ENCODE peak calls at places on chromosomes 2 and 18, in nine cellular contexts. V is GM12878, F is GM23248, O is mammary epithelial cell, S is IMR-90, B is H1, Z is astrocyte, D is SK-N-SH, U is fibroblast of lung. P is an unnamed sample. For H3K36me3, the result is how much of the 10 kb centered on the place peaks cover.

GRCh38 chr2:208570851-208571763 is 164.5 kb downstream of the PTH2R start:
- DNase-seq in V (no peak), F (peak), B (no peak), D (no peak), U (no peak), S (no peak), Z (no peak), O (no peak), P (no peak)

GRCh38 chr2:144553379-144553778 is 33.5 kb upstream of the ZEB2 start:
- DNase-seq in B (no peak), O (peak), F (peak), U (peak), D (no peak), S (peak), V (no peak), Z (peak), P (peak)

GRCh38 chr2:194907569-194907968 is 749.5 kb upstream of the SLC39A10 start:
- DNase-seq in V (no peak), D (no peak), U (no peak), O (no peak), S (no peak), Z (no peak), F (no peak), B (no peak), P (no peak)

GRCh38 chr2:146978891-146979555 is 865.8 kb upstream of the ACVR2A start:
- DNase-seq in S (no peak), O (peak), U (peak), Z (peak), V (no peak), B (no peak), D (no peak), F (peak), P (no peak)

GRCh38 chr18:7737483-7737882 is 170.4 kb downstream of the PTPRM start:
- DNase-seq in O (no peak), V (no peak), B (no peak), F (no peak), U (peak), Z (no peak), D (no peak), S (no peak), P (no peak)

GRCh38 chr2:141475801-141476200 is 655.0 kb downstream of the LRP1B start:
- DNase-seq in V (no peak), D (no peak), F (no peak), O (no peak), B (no peak), Z (no peak), U (no peak), S (no peak), P (no peak)

GRCh38 chr2:139529045-139529444 is 748.9 kb upstream of the NXPH2 start:
- DNase-seq in D (peak), F (no peak), B (no peak), V (no peak), Z (peak), U (peak), S (no peak), O (no peak), P (no peak)

GRCh38 chr2:143205106-143205764 is 76.0 kb downstream of the ARHGAP15 start:
- DNase-seq in U (peak), B (no peak), S (peak), Z (peak), F (peak), O (peak), D (no peak), V (no peak), P (peak)

GRCh38 chr2:74675090-74675489 is 21.0 kb downstream of the SEMA4F start:
- DNase-seq in U (no peak), V (no peak), O (no peak), B (no peak), F (no peak), S (no peak), Z (no peak), D (peak), P (no peak)

GRCh38 chr18:26656944-26657536 is 108.7 kb upstream of the KCTD1 start:
- DNase-seq in O (peak), U (peak), B (no peak), D (peak), S (peak), V (no peak), F (peak), Z (peak), P (peak)

GRCh38 chr18:54255141-54255540 is 14.2 kb upstream of the POLI start:
- DNase-seq in D (no peak), V (no peak), O (no peak), S (no peak), B (no peak), F (no peak), Z (no peak), U (no peak), P (no peak)

GRCh38 chr2:45168731-45169338 is 159.6 kb upstream of the SIX2 start:
- DNase-seq in V (no peak), S (no peak), D (peak), O (no peak), U (no peak), B (no peak), F (peak), Z (no peak), P (peak)

GRCh38 chr2:126907671-126908070 is 9.0 kb downstream of the TEX51 start:
- DNase-seq in B (no peak), V (no peak), O (no peak), U (no peak), Z (no peak), F (no peak), D (peak), S (no peak), P (no peak)

GRCh38 chr18:25066536-25066935 is 285.4 kb downstream of the ZNF521 start:
- DNase-seq in B (no peak), U (peak), V (no peak), Z (peak), S (peak), O (no peak), D (no peak), F (no peak), P (no peak)

GRCh38 chr2:38427936-38428335 is 50.9 kb upstream of the ATL2 start:
- DNase-seq in B (no peak), V (no peak), D (no peak), U (no peak), Z (no peak), F (no peak), O (no peak), S (no peak), P (no peak)

GRCh38 chr2:74093840-74094239 is 53.9 kb downstream of the BOLA3 start:
- DNase-seq in O (no peak), V (no peak), S (no peak), U (no peak), B (no peak), F (no peak), D (no peak), Z (no peak), P (no peak)

GRCh38 chr18:23113576-23113975 is 21.7 kb upstream of the CABLES1 start:
- DNase-seq in V (no peak), U (no peak), D (no peak), O (no peak), Z (no peak), B (no peak), S (no peak), F (no peak), P (no peak)

GRCh38 chr2:225995788-225996476 is 596.4 kb downstream of the NYAP2 start:
- DNase-seq in D (no peak), B (no peak), S (peak), V (no peak), F (peak), O (peak), U (peak), Z (peak), P (no peak)

GRCh38 chr2:85111819-85112281 is 21.3 kb upstream of the TCF7L1 start:
- DNase-seq in Z (peak), O (peak), F (peak), S (peak), V (no peak), D (no peak), B (no peak), U (peak), P (peak)

GRCh38 chr2:222861411-222862067 is 703 bp downstream of the ACSL3 start:
- DNase-seq in U (peak), D (peak), B (no peak), O (peak), S (no peak), Z (no peak), V (no peak), F (peak), P (no peak)

GRCh38 chr2:84201158-84201557 is 257.9 kb downstream of the SUCLG1 start:
- DNase-seq in U (no peak), F (no peak), B (no peak), O (no peak), Z (no peak), D (no peak), V (no peak), S (no peak), P (no peak)

GRCh38 chr18:10726198-10727068 is 200.6 kb downstream of the NAPG start:
- DNase-seq in D (no peak), S (no peak), F (no peak), Z (no peak), U (no peak), B (no peak), O (peak), V (no peak), P (no peak)

GRCh38 chr2:193518061-193518817 is 1323.5 kb upstream of the TMEFF2 start:
- DNase-seq in F (peak), S (peak), O (peak), V (no peak), U (peak), Z (peak), D (no peak), B (no peak), P (peak)

GRCh38 chr2:101330253-101330921 is 21.9 kb upstream of the RNF149 start:
- DNase-seq in D (no peak), S (no peak), Z (peak), F (no peak), O (peak), B (no peak), V (no peak), U (peak), P (no peak)

GRCh38 chr2:71897145-71897495 is 250.5 kb downstream of the CYP26B1 start:
- DNase-seq in U (no peak), F (no peak), D (no peak), V (no peak), Z (no peak), B (no peak), O (no peak), S (no peak), P (no peak)

GRCh38 chr2:50492452-50492851 is 539.5 kb downstream of the NRXN1 start:
- DNase-seq in B (peak), V (peak), F (peak), O (peak), U (peak), Z (peak), S (peak), D (peak), P (peak)

GRCh38 chr2:111704246-111704645 is 179.7 kb downstream of the ANAPC1 start:
- DNase-seq in U (peak), D (no peak), F (peak), S (peak), V (no peak), B (no peak), O (peak), Z (peak), P (peak)
- H3K9ac ChIP-seq in U (no peak), D (no peak), F (no peak), S (no peak), V (no peak), B (no peak), O (no peak), Z (no peak), P (peak)

DNA sequence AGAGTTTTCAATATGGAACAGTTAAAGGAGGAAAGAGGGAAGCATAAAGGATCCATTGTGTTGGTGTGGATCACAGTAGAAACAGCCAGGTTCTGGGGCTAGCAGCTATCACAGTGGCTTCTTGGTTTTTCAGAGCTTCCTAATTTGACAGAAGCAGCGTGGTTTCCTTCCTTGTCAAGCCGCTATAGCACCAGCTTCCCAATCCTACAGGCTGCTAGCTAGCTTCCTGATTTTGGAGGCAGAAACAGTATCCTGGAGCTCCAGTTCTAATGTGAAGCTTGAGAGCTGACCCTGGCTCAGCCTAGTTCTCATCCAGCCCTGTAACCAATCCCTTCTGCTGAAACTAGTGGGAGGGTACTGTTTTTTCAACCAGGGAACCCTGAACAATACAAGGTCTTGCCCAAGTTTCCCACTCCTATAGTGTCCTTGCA is 33.9 kb downstream of the CCDC93 start:
- DNase-seq in Z (no peak), U (no peak), S (no peak), D (no peak), O (no peak), B (no peak), V (no peak), F (peak), P (no peak)
- H3K36me3 ChIP-seq in Z (under half), U (under half), S (under half), D (under half), O (under half), B (under half), V (under half), F (under half), P (under half)

GRCh38 chr2:34822616-34823015 is 1223.5 kb upstream of the FAM98A start:
- DNase-seq in B (no peak), U (no peak), V (no peak), D (no peak), F (no peak), O (no peak), Z (no peak), S (no peak), P (no peak)
- H3K4me2 ChIP-seq in B (no peak), U (no peak), V (no peak), D (no peak), F (no peak), O (no peak), Z (no peak), S (no peak), P (no peak)

GRCh38 chr2:64608867-64609228 is 44.9 kb downstream of the SERTAD2 start:
- DNase-seq in O (no peak), F (no peak), V (no peak), D (no peak), S (no peak), B (no peak), U (no peak), Z (no peak), P (no peak)

GRCh38 chr2:64607381-64607780 is 46.3 kb downstream of the SERTAD2 start:
- DNase-seq in D (no peak), B (no peak), V (no peak), U (no peak), O (no peak), Z (no peak), S (no peak), F (no peak), P (no peak)

GRCh38 chr2:64610456-64610855 is 43.3 kb downstream of the SERTAD2 start:
- DNase-seq in B (no peak), U (no peak), O (no peak), V (no peak), F (no peak), Z (no peak), D (no peak), S (no peak), P (no peak)

GRCh38 chr2:64606495-64607363 is 47.0 kb downstream of the SERTAD2 start:
- DNase-seq in B (no peak), V (peak), D (no peak), U (peak), O (peak), F (peak), Z (no peak), S (no peak), P (peak)

DNA sequence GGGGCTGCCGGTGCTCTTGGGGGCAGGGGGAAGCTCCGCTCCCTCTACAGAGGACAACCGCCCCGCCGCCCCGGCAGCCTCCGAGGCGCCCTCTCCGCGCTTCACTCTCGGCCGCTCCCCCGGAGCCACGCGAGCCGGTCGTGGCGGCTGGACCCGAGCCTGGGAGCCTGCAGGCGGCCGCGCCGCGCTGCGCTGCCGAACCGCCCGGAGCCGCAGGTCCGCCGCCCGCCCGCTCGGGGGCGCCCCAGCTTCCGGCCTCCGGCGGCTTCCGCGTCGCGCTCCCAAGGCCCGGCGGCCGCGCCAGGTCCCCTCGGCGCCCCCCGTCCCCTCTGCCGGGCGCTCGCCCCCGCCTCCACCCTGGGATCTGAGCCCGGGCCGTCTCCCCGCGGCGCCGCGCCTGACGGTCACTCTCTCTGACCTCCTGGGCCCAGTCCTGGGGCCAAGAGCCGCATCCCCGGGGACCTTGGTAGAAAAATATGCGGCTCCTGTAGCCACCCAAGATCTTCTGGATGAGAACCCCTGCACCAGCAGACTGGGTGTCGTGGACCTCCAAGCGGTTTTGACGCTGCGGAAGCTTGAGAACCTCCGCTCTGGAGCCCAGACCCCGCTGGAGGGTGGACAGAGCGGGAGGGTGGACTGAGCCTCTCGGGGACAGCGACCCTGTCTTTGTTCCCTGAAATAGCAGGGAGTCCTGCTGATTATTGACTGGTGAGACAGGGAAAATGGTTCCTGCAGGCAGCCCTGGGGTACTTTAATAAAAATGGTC is 44.3 kb downstream of the SERTAD2 start:
- DNase-seq in F (peak), Z (no peak), O (no peak), D (peak), U (peak), B (no peak), V (no peak), S (peak), P (peak)
- H3K9ac ChIP-seq in F (peak), Z (peak), O (no peak), D (no peak), U (peak), B (peak), V (peak), S (no peak), P (peak)

GRCh38 chr2:200418399-200418798 is 91.5 kb downstream of the KCTD18 start:
- DNase-seq in B (no peak), U (no peak), F (no peak), V (no peak), D (no peak), Z (no peak), O (no peak), S (no peak), P (no peak)
- H3K36me3 ChIP-seq in B (under half), U (under half), F (under half), V (under half), D (under half), Z (under half), O (under half), S (under half), P (half or more)

GRCh38 chr2:237869357-237870102 is 10.1 kb downstream of the RAMP1 start:
- DNase-seq in Z (no peak), F (no peak), B (no peak), D (no peak), O (no peak), S (no peak), U (no peak), V (no peak), P (no peak)

GRCh38 chr2:237866119-237866621 is 6.7 kb downstream of the RAMP1 start:
- DNase-seq in Z (peak), V (no peak), S (peak), O (no peak), F (peak), B (no peak), U (peak), D (peak), P (peak)

GRCh38 chr2:237868631-237869356 is 9.4 kb downstream of the RAMP1 start:
- DNase-seq in O (no peak), V (no peak), Z (peak), D (no peak), S (peak), B (no peak), F (no peak), U (peak), P (no peak)

GRCh38 chr2:237865623-237866041 is 6.2 kb downstream of the RAMP1 start:
- DNase-seq in Z (no peak), V (no peak), S (no peak), D (peak), U (no peak), B (no peak), O (no peak), F (no peak), P (no peak)

GRCh38 chr2:237867465-237867864 is 8.0 kb downstream of the RAMP1 start:
- DNase-seq in V (no peak), D (no peak), O (no peak), S (no peak), Z (no peak), B (no peak), F (no peak), U (no peak), P (peak)
- H3K4me2 ChIP-seq in V (no peak), D (no peak), O (no peak), S (no peak), Z (no peak), B (no peak), F (no peak), U (no peak), P (peak)

P was measured in PC-3.